ENCODE peak calls at places on chromosome 15, in ten cellular contexts. N is heart left ventricle, G is NCI-H774, S is cardiac fibroblast, E is mucosa of descending colon, L is iPS DF 6.9, F is dorsolateral prefrontal cortex, Y is hypothalamus, U is skeletal muscle cell, P is fibroblast of lung. K is an unnamed sample.

GRCh38 chr15:52733696-52734255 is 54.6 kb upstream of the ATOSA start:
- DNase-seq in E (no peak), Y (no peak), S (no peak), F (no peak), P (no peak), N (no peak), U (no peak), L (no peak), G (no peak), K (no peak)

GRCh38 chr15:48121849-48122248 is 1.1 kb downstream of the SLC24A5 start:
- DNase-seq in N (no peak), G (no peak), Y (no peak), L (no peak), U (no peak), S (no peak), F (no peak), E (no peak), P (no peak), K (no peak)

GRCh38 chr15:31145271-31145911 is 43.9 kb upstream of the TRPM1 start:
- DNase-seq in N (no peak), L (no peak), P (peak; percentile 20), G (no peak), Y (no peak), U (no peak), E (no peak), F (no peak), S (peak; percentile 63), K (no peak)

GRCh38 chr15:55816017-55816416 is 73.1 kb upstream of the PRTG start:
- DNase-seq in Y (no peak), U (no peak), L (no peak), S (peak; percentile 8), P (peak; percentile 42), N (no peak), F (no peak), G (no peak), E (no peak), K (no peak)

GRCh38 chr15:52013151-52013791 is 5.7 kb upstream of the MAPK6 start:
- DNase-seq in U (peak; percentile 31), F (no peak), P (peak; percentile 74), N (no peak), S (peak; percentile 37), Y (no peak), G (no peak), E (no peak), L (no peak), K (peak; percentile 53)

GRCh38 chr15:45285413-45285812 is 33.4 kb downstream of the SLC28A2 start:
- DNase-seq in N (no peak), F (no peak), P (no peak), G (no peak), L (no peak), E (no peak), S (no peak), U (no peak), Y (no peak), K (no peak)

GRCh38 chr15:54790693-54791092 is 406.0 kb downstream of the RSL24D1 start:
- DNase-seq in Y (no peak), E (no peak), G (no peak), P (no peak), L (no peak), F (no peak), N (no peak), U (no peak), S (no peak), K (no peak)

GRCh38 chr15:34501131-34501530 is 63.5 kb upstream of the GOLGA8A start:
- DNase-seq in P (peak; percentile 22), N (no peak), F (no peak), G (no peak), E (no peak), Y (no peak), U (no peak), S (peak; percentile 53), L (no peak), K (no peak)

GRCh38 chr15:90790057-90790456 is 72.9 kb downstream of the BLM start:
- DNase-seq in Y (no peak), F (no peak), N (no peak), L (no peak), P (no peak), S (no peak), G (no peak), E (no peak), U (no peak), K (no peak)

GRCh38 chr15:55786341-55786740 is 43.4 kb upstream of the PRTG start:
- DNase-seq in N (no peak), Y (no peak), F (no peak), U (no peak), L (no peak), G (no peak), P (no peak), E (no peak), S (no peak), K (no peak)

GRCh38 chr15:90603893-90604292 is 74.2 kb downstream of the CRTC3 start:
- DNase-seq in Y (no peak), U (no peak), F (no peak), G (no peak), E (no peak), L (no peak), S (peak; percentile 50), P (no peak), N (no peak), K (no peak)

GRCh38 chr15:48550822-48551525 is 94.5 kb downstream of the FBN1 start:
- DNase-seq in F (no peak), E (no peak), P (peak; percentile 43), S (peak; percentile 44), U (no peak), G (no peak), Y (no peak), L (no peak), N (no peak), K (no peak)

GRCh38 chr15:85865070-85865684 is 70.5 kb upstream of the KLHL25 start:
- DNase-seq in E (no peak), P (peak; percentile 49), Y (peak; percentile 15), U (no peak), N (no peak), S (peak; percentile 65), F (no peak), L (peak; percentile 67), G (peak; percentile 4), K (peak; percentile 56)

GRCh38 chr15:60551781-60552161 is 72.8 kb upstream of the ICE2 start:
- DNase-seq in U (no peak), L (no peak), P (no peak), F (no peak), Y (no peak), N (no peak), G (no peak), E (no peak), S (no peak), K (no peak)

GRCh38 chr15:101488300-101489164 is 975 bp downstream of the PCSK6 start:
- DNase-seq in F (no peak), L (no peak), P (no peak), N (no peak), S (no peak), E (no peak), G (no peak), U (no peak), Y (no peak), K (no peak)

GRCh38 chr15:50655555-50655954 is 31.0 kb downstream of the TRPM7 start:
- DNase-seq in G (no peak), P (no peak), F (no peak), E (no peak), U (no peak), L (no peak), S (no peak), Y (no peak), N (no peak), K (no peak)

GRCh38 chr15:100944237-100944875 is 25.2 kb downstream of the LRRK1 start:
- DNase-seq in U (no peak), Y (no peak), P (no peak), N (no peak), G (no peak), S (peak; percentile 17), F (no peak), L (no peak), E (no peak), K (no peak)

GRCh38 chr15:58063612-58064011 is 1.9 kb downstream of the ALDH1A2 start:
- DNase-seq in P (no peak), L (no peak), F (no peak), S (no peak), N (no peak), U (no peak), Y (no peak), E (no peak), G (no peak), K (no peak)

GRCh38 chr15:50192926-50193595 is 11.1 kb downstream of the SLC27A2 start:
- DNase-seq in L (no peak), N (no peak), G (no peak), S (no peak), U (no peak), Y (no peak), P (no peak), E (no peak), F (no peak), K (no peak)

GRCh38 chr15:99502661-99503060 is 63.1 kb upstream of the MEF2A start:
- DNase-seq in N (no peak), E (no peak), P (no peak), L (no peak), F (no peak), G (no peak), S (no peak), U (no peak), Y (no peak), K (no peak)

GRCh38 chr15:70206668-70207067 is 109.0 kb upstream of the TLE3 start:
- DNase-seq in P (no peak), Y (no peak), U (no peak), N (no peak), E (no peak), L (no peak), F (no peak), G (no peak), S (no peak), K (no peak)

GRCh38 chr15:74845208-74845568 is 2.2 kb upstream of the ULK3 start:
- DNase-seq in N (no peak), S (no peak), U (no peak), L (no peak), F (no peak), G (no peak), Y (no peak), E (no peak), P (no peak), K (no peak)

GRCh38 chr15:51229907-51230328 is 108.5 kb downstream of the CYP19A1 start:
- DNase-seq in N (no peak), S (peak; percentile 67), L (peak; percentile 20), Y (no peak), U (no peak), E (no peak), F (no peak), G (peak; percentile 12), P (peak; percentile 22), K (peak; percentile 22)

GRCh38 chr15:50888054-50888453 is 20.4 kb upstream of the AP4E1 start:
- DNase-seq in L (no peak), N (no peak), Y (no peak), G (no peak), E (no peak), U (no peak), S (no peak), F (no peak), P (peak; percentile 25), K (no peak)

GRCh38 chr15:61584410-61584809 is 355.3 kb upstream of the RORA start:
- DNase-seq in G (no peak), F (no peak), N (no peak), Y (no peak), L (no peak), E (no peak), U (no peak), S (no peak), P (no peak), K (no peak)

GRCh38 chr15:70196314-70197291 is 98.9 kb upstream of the TLE3 start:
- DNase-seq in Y (no peak), N (no peak), U (peak; percentile 77), S (peak; percentile 91), L (peak; percentile 54), P (peak; percentile 99), E (no peak), F (no peak), G (no peak), K (no peak)

GRCh38 chr15:71055461-71055860 is 59.8 kb upstream of the THSD4 start:
- DNase-seq in E (no peak), L (no peak), P (peak; percentile 67), N (no peak), F (no peak), G (no peak), S (peak; percentile 41), U (peak; percentile 39), Y (no peak), K (no peak)

GRCh38 chr15:76993114-76993715 is 1.7 kb upstream of the PSTPIP1 start:
- DNase-seq in E (peak; percentile 43), S (no peak), G (no peak), Y (no peak), P (no peak), F (no peak), U (no peak), N (no peak), L (no peak), K (no peak)